ENCODE peak calls at places on chromosome 5, in ten cellular contexts. Z is ovary, Y is lower leg skin, B is bronchial epithelial cell, X is AG10803, K is breast epithelium, W is RWPE2, G is astrocyte of the spinal cord, R is cardiac fibroblast, D is DND-41. M is an unnamed sample.

GRCh38 chr5:134101686-134102439 is 12.6 kb upstream of the TCF7 start:
- DNase-seq in Z (peak), Y (no peak), B (no peak), X (no peak), K (no peak), W (no peak), G (no peak), R (peak), D (peak), M (no peak)

GRCh38 chr5:1488882-1489680 is 34.7 kb downstream of the LPCAT1 start:
- DNase-seq in Z (no peak), Y (no peak), B (peak), X (peak), K (no peak), W (no peak), G (peak), R (peak), D (no peak), M (no peak)

GRCh38 chr5:140169410-140169809 is 5.6 kb upstream of the CYSTM1 start:
- DNase-seq in Z (no peak), Y (no peak), B (no peak), X (no peak), K (no peak), W (no peak), G (no peak), R (peak), D (no peak), M (no peak)

GRCh38 chr5:111422245-111422644 is 90.1 kb downstream of the STARD4 start:
- DNase-seq in Z (no peak), Y (no peak), B (no peak), X (no peak), K (no peak), W (no peak), G (no peak), R (no peak), D (no peak), M (no peak)

GRCh38 chr5:43637416-43637815 is 34.4 kb downstream of the NNT start:
- DNase-seq in Z (no peak), Y (no peak), B (no peak), X (no peak), K (no peak), W (no peak), G (no peak), R (no peak), D (no peak), M (no peak)

GRCh38 chr5:173734716-173735115 is 118.3 kb upstream of the BOD1 start:
- DNase-seq in Z (no peak), Y (no peak), B (no peak), X (no peak), K (no peak), W (no peak), G (no peak), R (no peak), D (no peak), M (no peak)

GRCh38 chr5:117186751-117187150 is 612.1 kb upstream of the SEMA6A start:
- DNase-seq in Z (no peak), Y (no peak), B (no peak), X (no peak), K (no peak), W (no peak), G (no peak), R (no peak), D (no peak), M (no peak)

GRCh38 chr5:107954254-107954653 is 283.5 kb upstream of the EFNA5 start:
- DNase-seq in Z (no peak), Y (no peak), B (no peak), X (peak), K (no peak), W (no peak), G (no peak), R (no peak), D (no peak), M (no peak)

GRCh38 chr5:87954121-87954520 is 314.5 kb downstream of the TMEM161B start:
- DNase-seq in Z (no peak), Y (no peak), B (no peak), X (no peak), K (no peak), W (no peak), G (no peak), R (no peak), D (no peak), M (no peak)

GRCh38 chr5:34012791-34013190 is 4.9 kb upstream of the AMACR start:
- DNase-seq in Z (no peak), Y (no peak), B (no peak), X (peak), K (no peak), W (no peak), G (peak), R (peak), D (no peak), M (no peak)

GRCh38 chr5:90590-91547 is 1.1 kb upstream of the PLEKHG4B start:
- DNase-seq in Z (no peak), Y (no peak), B (no peak), X (no peak), K (no peak), W (peak), G (no peak), R (peak), D (no peak), M (no peak)

GRCh38 chr5:79107020-79107796 is 4.4 kb upstream of the BHMT start:
- DNase-seq in Z (no peak), Y (no peak), B (no peak), X (no peak), K (no peak), W (no peak), G (no peak), R (peak), D (no peak), M (no peak)

GRCh38 chr5:132371603-132371994 is 2.1 kb downstream of the SLC22A5 start:
- DNase-seq in Z (peak), Y (no peak), B (no peak), X (no peak), K (no peak), W (no peak), G (no peak), R (no peak), D (no peak), M (no peak)

GRCh38 chr5:146369691-146370090 is 31.1 kb downstream of the POU4F3 start:
- DNase-seq in Z (no peak), Y (no peak), B (peak), X (peak), K (no peak), W (no peak), G (peak), R (peak), D (no peak), M (peak)

GRCh38 chr5:180128671-180129261 is 57.2 kb upstream of the RNF130 start:
- DNase-seq in Z (no peak), Y (no peak), B (no peak), X (no peak), K (peak), W (no peak), G (no peak), R (no peak), D (no peak), M (no peak)

GRCh38 chr5:15643731-15644130 is 143.8 kb downstream of the FBXL7 start:
- DNase-seq in Z (no peak), Y (no peak), B (no peak), X (peak), K (no peak), W (no peak), G (no peak), R (no peak), D (no peak), M (no peak)

GRCh38 chr5:39355324-39355723 is 9.0 kb downstream of the C9 start:
- DNase-seq in Z (no peak), Y (no peak), B (peak), X (no peak), K (no peak), W (no peak), G (no peak), R (no peak), D (no peak), M (no peak)

GRCh38 chr5:176389114-176389768 is 690 bp downstream of the HIGD2A start:
- DNase-seq in Z (no peak), Y (no peak), B (no peak), X (no peak), K (no peak), W (no peak), G (no peak), R (no peak), D (no peak), M (peak)

GRCh38 chr5:1000329-1000728 is 8.3 kb upstream of the NKD2 start:
- DNase-seq in Z (peak), Y (no peak), B (no peak), X (no peak), K (no peak), W (no peak), G (no peak), R (no peak), D (no peak), M (no peak)

GRCh38 chr5:34410411-34411139 is 245.6 kb upstream of the RAI14 start:
- DNase-seq in Z (no peak), Y (no peak), B (peak), X (peak), K (no peak), W (no peak), G (peak), R (no peak), D (no peak), M (no peak)

GRCh38 chr5:114362197-114362976 is 517 bp downstream of the KCNN2 start:
- DNase-seq in Z (no peak), Y (no peak), B (no peak), X (no peak), K (no peak), W (peak), G (no peak), R (peak), D (no peak), M (no peak)

GRCh38 chr5:2687746-2688145 is 63.7 kb downstream of the IRX2 start:
- DNase-seq in Z (no peak), Y (no peak), B (no peak), X (no peak), K (no peak), W (no peak), G (no peak), R (no peak), D (peak), M (no peak)

GRCh38 chr5:57696906-57697590 is 214.4 kb upstream of the ACTBL2 start:
- DNase-seq in Z (peak), Y (no peak), B (no peak), X (no peak), K (no peak), W (no peak), G (no peak), R (peak), D (no peak), M (no peak)

GRCh38 chr5:136040746-136041415 is 12.1 kb downstream of the TGFBI start:
- DNase-seq in Z (no peak), Y (no peak), B (no peak), X (no peak), K (no peak), W (no peak), G (no peak), R (no peak), D (no peak), M (no peak)

GRCh38 chr5:173242079-173242478 is 7.1 kb upstream of the NKX2-5 start:
- DNase-seq in Z (no peak), Y (no peak), B (no peak), X (no peak), K (no peak), W (no peak), G (no peak), R (no peak), D (no peak), M (no peak)

GRCh38 chr5:96655085-96655484 is 7.1 kb upstream of the CAST start:
- DNase-seq in Z (no peak), Y (no peak), B (no peak), X (no peak), K (no peak), W (no peak), G (no peak), R (no peak), D (no peak), M (no peak)
- TF ChIP-seq CTCF in Z (no peak), Y (no peak), B (no peak), X (no peak), K (no peak), W (no peak), G (no peak), R (no peak), D (no peak), M (no peak)

GRCh38 chr5:68227532-68228160 is 12.1 kb downstream of the PIK3R1 start:
- DNase-seq in Z (no peak), Y (no peak), B (no peak), X (no peak), K (no peak), W (no peak), G (peak), R (no peak), D (no peak), M (no peak)

GRCh38 chr5:68226564-68227073 is 11.1 kb downstream of the PIK3R1 start:
- DNase-seq in Z (no peak), Y (no peak), B (no peak), X (no peak), K (no peak), W (no peak), G (no peak), R (no peak), D (no peak), M (no peak)

GRCh38 chr5:68224561-68225187 is 9.1 kb downstream of the PIK3R1 start:
- DNase-seq in Z (no peak), Y (no peak), B (no peak), X (no peak), K (no peak), W (no peak), G (no peak), R (peak), D (no peak), M (no peak)

GRCh38 chr5:68225911-68226563 is 10.5 kb downstream of the PIK3R1 start:
- DNase-seq in Z (no peak), Y (no peak), B (no peak), X (no peak), K (no peak), W (no peak), G (no peak), R (peak), D (no peak), M (no peak)

DNA sequence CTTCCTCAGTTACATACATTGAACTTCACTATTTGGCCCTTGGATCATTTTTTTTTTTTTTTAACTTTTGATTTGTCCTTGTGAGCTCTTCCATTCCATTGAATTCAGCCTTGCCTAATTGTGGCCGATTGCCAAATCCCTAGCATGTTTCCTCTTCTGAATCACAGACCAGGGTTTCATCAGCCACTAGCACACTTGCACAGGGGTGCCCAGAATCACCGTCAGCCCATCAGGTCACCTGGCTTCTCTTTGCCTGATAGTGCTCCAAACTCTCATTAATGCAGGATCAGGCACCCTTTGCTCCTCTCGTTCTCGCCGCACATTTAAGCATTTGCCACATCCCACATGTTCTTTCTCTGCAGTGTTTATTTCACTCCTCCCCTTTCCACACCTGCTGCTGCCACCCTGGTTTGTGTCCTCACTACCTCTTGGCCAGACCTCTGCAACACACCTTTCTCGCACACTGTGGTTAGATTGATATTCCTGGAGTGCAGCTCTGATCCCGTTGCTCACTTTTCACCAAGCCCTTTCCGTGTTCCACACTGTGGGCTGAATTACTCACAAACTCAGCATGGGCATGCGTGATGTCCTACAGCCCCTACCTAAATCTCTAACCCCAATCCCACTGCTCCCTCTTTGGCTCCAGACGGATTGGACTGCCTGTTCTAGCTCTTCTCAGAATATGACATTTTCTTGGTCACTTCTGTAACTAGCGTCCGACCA is 9.8 kb downstream of the PIK3R1 start:
- DNase-seq in Z (peak), Y (peak), B (peak), X (peak), K (no peak), W (peak), G (peak), R (peak), D (no peak), M (peak)
- H3K4me3 ChIP-seq in Z (no peak), Y (no peak), B (no peak), X (no peak), K (no peak), W (no peak), G (no peak), R (no peak), D (no peak), M (no peak)

DNA sequence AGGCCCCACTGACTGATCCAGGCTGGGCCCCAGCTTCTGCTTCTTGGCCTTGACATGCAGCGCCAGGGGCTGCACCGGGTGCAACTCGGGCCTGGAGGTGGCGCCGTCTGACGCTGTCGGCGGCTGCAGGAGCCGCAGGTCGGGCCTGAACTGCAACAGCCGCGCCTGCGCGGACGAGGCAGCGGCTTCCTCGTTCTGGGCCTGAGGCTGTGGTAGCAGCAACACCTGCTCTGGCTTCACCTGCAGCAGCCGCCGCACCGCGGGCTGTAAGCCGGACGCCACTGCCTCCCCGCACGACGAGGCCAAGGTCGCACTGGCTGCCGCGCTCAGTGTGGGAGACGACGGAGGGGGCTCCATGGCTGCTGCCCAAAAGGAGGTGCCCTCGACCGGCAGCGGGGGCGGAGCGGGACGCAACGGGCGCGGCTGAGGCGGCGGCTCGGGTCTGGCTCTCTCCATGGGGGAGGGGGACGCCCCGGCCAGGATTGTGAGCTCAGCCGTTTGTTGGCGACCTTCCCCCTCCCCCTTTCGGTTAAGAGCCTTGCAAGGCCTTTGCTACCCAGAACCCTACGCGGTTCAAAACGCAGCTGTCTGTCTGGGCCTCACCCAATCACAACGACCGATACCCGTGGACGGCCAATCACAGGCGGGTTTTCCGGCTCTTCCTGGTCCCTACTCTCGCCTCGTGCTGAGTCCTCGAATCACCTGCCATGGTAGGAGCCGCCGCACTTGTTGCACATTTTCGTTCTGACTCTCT is 438 bp downstream of the SOX30 start:
- DNase-seq in Z (peak), Y (no peak), B (peak), X (peak), K (peak), W (no peak), G (peak), R (peak), D (no peak), M (no peak)
- TF ChIP-seq CTCF in Z (no peak), Y (no peak), B (peak), X (peak), K (no peak), W (peak), G (peak), R (peak), D (no peak), M (peak)

DNA sequence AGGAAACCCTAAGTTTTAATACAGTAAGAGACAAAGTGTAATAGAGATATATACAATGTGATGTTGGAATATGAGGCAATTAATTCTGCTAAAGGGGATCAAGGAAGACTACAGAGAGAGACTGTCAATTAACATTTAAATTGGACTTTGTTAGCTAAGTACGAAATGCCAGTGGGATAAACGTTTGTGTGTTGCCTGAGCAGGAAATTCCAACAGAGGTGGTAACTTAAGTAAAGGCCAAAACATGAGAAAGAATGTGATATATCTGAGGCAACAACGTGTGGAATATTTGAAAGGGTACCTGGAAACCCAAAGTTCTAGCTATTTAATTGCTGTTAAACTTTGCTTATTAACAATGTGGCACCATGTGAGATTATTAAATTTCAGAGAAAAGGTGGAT is 1666.9 kb upstream of the WWC1 start:
- DNase-seq in Z (no peak), Y (no peak), B (no peak), X (no peak), K (no peak), W (no peak), G (peak), R (peak), D (no peak), M (no peak)
- H3K4me3 ChIP-seq in Z (no peak), Y (no peak), B (no peak), X (no peak), K (no peak), W (no peak), G (no peak), R (no peak), D (no peak), M (no peak)

GRCh38 chr5:37804401-37804800 is 35.4 kb downstream of the GDNF start:
- DNase-seq in Z (no peak), Y (no peak), B (no peak), X (no peak), K (no peak), W (no peak), G (no peak), R (no peak), D (no peak), M (no peak)
- TF ChIP-seq CTCF in Z (no peak), Y (no peak), B (no peak), X (no peak), K (no peak), W (no peak), G (no peak), R (no peak), D (no peak), M (no peak)